ENCODE peak calls at places on chromosomes 16 and 17, in nine cellular contexts. U is activated T-helper 1 cell treated with Interleukin-2 at 50 U/mL for 16 hours; H is left cardiac atrium; K is CD4-positive, CD25-positive, alpha-beta regulatory T cell; J is activated T-cell treated with anti-CD3 and anti-CD28 coated beads for 1 hour; B is IMR-90; V is CD4-positive, alpha-beta T cell; N is ascending aorta; P is dermis microvascular lymphatic vessel endothelial cell. W is an unnamed sample.

GRCh38 chr17:81737947-81738800 is 26.1 kb downstream of the SLC25A10 start:
- DNase-seq in U (no peak), H (no peak), K (no peak), J (no peak), B (no peak), V (no peak), N (no peak), P (no peak), W (no peak)

GRCh38 chr16:84065536-84066132 is 23.0 kb upstream of the SLC38A8 start:
- DNase-seq in U (no peak), H (no peak), K (no peak), J (no peak), B (peak), V (no peak), N (no peak), P (peak), W (no peak)

GRCh38 chr16:75230471-75231110 is 11.8 kb downstream of the CTRB1 start:
- DNase-seq in U (no peak), H (peak), K (no peak), J (no peak), B (peak), V (no peak), N (no peak), P (no peak), W (no peak)

GRCh38 chr17:29219378-29220047 is 27.1 kb upstream of the CRYBA1 start:
- DNase-seq in U (peak), H (peak), K (peak), J (peak), B (peak), V (peak), N (no peak), P (peak), W (peak)

GRCh38 chr17:45008191-45008590 is 40.1 kb upstream of the C1QL1 start:
- DNase-seq in U (no peak), H (no peak), K (no peak), J (no peak), B (no peak), V (no peak), N (no peak), P (no peak), W (no peak)

GRCh38 chr16:74577882-74578366 is 29.0 kb downstream of the GLG1 start:
- DNase-seq in U (no peak), H (no peak), K (peak), J (no peak), B (peak), V (no peak), N (no peak), P (peak), W (no peak)

GRCh38 chr16:30786115-30786935 is 680 bp downstream of the ZNF629 start:
- DNase-seq in U (no peak), H (no peak), K (no peak), J (no peak), B (peak), V (no peak), N (no peak), P (peak), W (no peak)

GRCh38 chr17:7258731-7259554 is 3.3 kb downstream of the CLDN7 start:
- DNase-seq in U (no peak), H (peak), K (no peak), J (no peak), B (peak), V (no peak), N (no peak), P (no peak), W (no peak)

GRCh38 chr16:87143661-87144121 is 173.5 kb downstream of the C16orf95 start:
- DNase-seq in U (no peak), H (no peak), K (no peak), J (no peak), B (no peak), V (no peak), N (no peak), P (peak), W (no peak)

GRCh38 chr16:59878479-59878878 is 1144.4 kb upstream of the GOT2 start:
- DNase-seq in U (no peak), H (no peak), K (no peak), J (no peak), B (peak), V (no peak), N (no peak), P (no peak), W (no peak)

GRCh38 chr17:30864636-30865035 is 32.9 kb downstream of the ATAD5 start:
- DNase-seq in U (no peak), H (no peak), K (no peak), J (no peak), B (no peak), V (no peak), N (no peak), P (no peak), W (no peak)

GRCh38 chr16:89033796-89034572 is 57.0 kb upstream of the CBFA2T3 start:
- DNase-seq in U (no peak), H (no peak), K (no peak), J (no peak), B (no peak), V (no peak), N (no peak), P (no peak), W (no peak)

GRCh38 chr16:67673712-67674580 is 7.3 kb downstream of the C16orf86 start:
- DNase-seq in U (no peak), H (peak), K (no peak), J (no peak), B (no peak), V (no peak), N (no peak), P (peak), W (peak)

GRCh38 chr17:44235583-44235936 is 16.1 kb upstream of the UBTF start:
- DNase-seq in U (no peak), H (no peak), K (no peak), J (no peak), B (peak), V (no peak), N (no peak), P (peak), W (no peak)